ENCODE peak calls at places on chromosomes 6 and 20, in ten cellular contexts. One of them, this sample, is unnamed.

GRCh38 chr6:12354499-12354898 is 64.3 kb downstream of the EDN1 start:
- DNase-seq in uterus: no peak
- DNase-seq in T-helper 2 cell: no peak
- DNase-seq in naive thymus-derived CD8-positive, alpha-beta T cell: no peak
- DNase-seq in CD8-positive, alpha-beta T cell: no peak
- DNase-seq in cardiac muscle cell: no peak
- DNase-seq in kidney glomerular epithelial cell: peak; percentile 92
- DNase-seq in NCI-H460: no peak
- DNase-seq in GM10248: no peak
- DNase-seq in smooth muscle cell of the brain vasculature: peak; percentile 57
- DNase-seq in this sample: no peak

GRCh38 chr20:56893206-56893605 is 264.1 kb downstream of the TFAP2C start:
- DNase-seq in CD8-positive, alpha-beta T cell: no peak
- DNase-seq in GM10248: no peak
- DNase-seq in kidney glomerular epithelial cell: no peak
- DNase-seq in T-helper 2 cell: peak; percentile 83
- DNase-seq in smooth muscle cell of the brain vasculature: no peak
- DNase-seq in NCI-H460: no peak
- DNase-seq in cardiac muscle cell: peak; percentile 43
- DNase-seq in naive thymus-derived CD8-positive, alpha-beta T cell: no peak
- DNase-seq in uterus: no peak
- DNase-seq in this sample: no peak

GRCh38 chr20:5784735-5785134 is 34.5 kb downstream of the SHLD1 start:
- DNase-seq in naive thymus-derived CD8-positive, alpha-beta T cell: no peak
- DNase-seq in cardiac muscle cell: no peak
- DNase-seq in smooth muscle cell of the brain vasculature: no peak
- DNase-seq in GM10248: no peak
- DNase-seq in uterus: no peak
- DNase-seq in CD8-positive, alpha-beta T cell: no peak
- DNase-seq in T-helper 2 cell: no peak
- DNase-seq in kidney glomerular epithelial cell: no peak
- DNase-seq in NCI-H460: no peak
- DNase-seq in this sample: no peak

GRCh38 chr6:138196142-138196738 is 22.1 kb downstream of the PBOV1 start:
- DNase-seq in naive thymus-derived CD8-positive, alpha-beta T cell: no peak
- DNase-seq in cardiac muscle cell: no peak
- DNase-seq in smooth muscle cell of the brain vasculature: no peak
- DNase-seq in GM10248: no peak
- DNase-seq in uterus: no peak
- DNase-seq in NCI-H460: no peak
- DNase-seq in T-helper 2 cell: no peak
- DNase-seq in CD8-positive, alpha-beta T cell: no peak
- DNase-seq in kidney glomerular epithelial cell: no peak
- DNase-seq in this sample: no peak

GRCh38 chr6:159654483-159655098 is 38.5 kb downstream of the SOD2 start:
- DNase-seq in uterus: no peak
- DNase-seq in CD8-positive, alpha-beta T cell: no peak
- DNase-seq in T-helper 2 cell: peak; percentile 55
- DNase-seq in kidney glomerular epithelial cell: peak; percentile 46
- DNase-seq in cardiac muscle cell: peak; percentile 65
- DNase-seq in naive thymus-derived CD8-positive, alpha-beta T cell: no peak
- DNase-seq in NCI-H460: peak; percentile 38
- DNase-seq in smooth muscle cell of the brain vasculature: peak; percentile 13
- DNase-seq in GM10248: peak; percentile 39
- DNase-seq in this sample: no peak

GRCh38 chr20:1299522-1299921 is 29.4 kb downstream of the SDCBP2 start:
- DNase-seq in uterus: no peak
- DNase-seq in CD8-positive, alpha-beta T cell: peak; percentile 56
- DNase-seq in naive thymus-derived CD8-positive, alpha-beta T cell: no peak
- DNase-seq in GM10248: peak; percentile 43
- DNase-seq in smooth muscle cell of the brain vasculature: no peak
- DNase-seq in NCI-H460: no peak
- DNase-seq in T-helper 2 cell: peak; percentile 52
- DNase-seq in cardiac muscle cell: peak; percentile 16
- DNase-seq in kidney glomerular epithelial cell: no peak
- DNase-seq in this sample: no peak

GRCh38 chr20:62793757-62794006 is 2.6 kb upstream of the MRGBP start:
- DNase-seq in GM10248: no peak
- DNase-seq in kidney glomerular epithelial cell: no peak
- DNase-seq in T-helper 2 cell: no peak
- DNase-seq in smooth muscle cell of the brain vasculature: no peak
- DNase-seq in naive thymus-derived CD8-positive, alpha-beta T cell: no peak
- DNase-seq in NCI-H460: no peak
- DNase-seq in uterus: no peak
- DNase-seq in cardiac muscle cell: no peak
- DNase-seq in CD8-positive, alpha-beta T cell: no peak
- DNase-seq in this sample: no peak

GRCh38 chr20:33554914-33555420 is 65.1 kb downstream of the CBFA2T2 start:
- DNase-seq in NCI-H460: peak; percentile 75
- DNase-seq in T-helper 2 cell: peak; percentile 97
- DNase-seq in kidney glomerular epithelial cell: peak; percentile 97
- DNase-seq in cardiac muscle cell: peak; percentile 75
- DNase-seq in naive thymus-derived CD8-positive, alpha-beta T cell: peak; percentile 7
- DNase-seq in GM10248: peak; percentile 78
- DNase-seq in uterus: no peak
- DNase-seq in CD8-positive, alpha-beta T cell: no peak
- DNase-seq in smooth muscle cell of the brain vasculature: peak; percentile 87
- DNase-seq in this sample: peak; percentile 31

GRCh38 chr20:45383131-45383530 is 5.0 kb upstream of the TP53TG5 start:
- DNase-seq in CD8-positive, alpha-beta T cell: no peak
- DNase-seq in cardiac muscle cell: no peak
- DNase-seq in T-helper 2 cell: no peak
- DNase-seq in smooth muscle cell of the brain vasculature: no peak
- DNase-seq in uterus: no peak
- DNase-seq in naive thymus-derived CD8-positive, alpha-beta T cell: no peak
- DNase-seq in kidney glomerular epithelial cell: no peak
- DNase-seq in NCI-H460: peak; percentile 34
- DNase-seq in GM10248: no peak
- DNase-seq in this sample: no peak

GRCh38 chr6:33778475-33779121 is 10.3 kb downstream of the LEMD2 start:
- DNase-seq in CD8-positive, alpha-beta T cell: no peak
- DNase-seq in T-helper 2 cell: no peak
- DNase-seq in kidney glomerular epithelial cell: no peak
- DNase-seq in uterus: no peak
- DNase-seq in naive thymus-derived CD8-positive, alpha-beta T cell: no peak
- DNase-seq in smooth muscle cell of the brain vasculature: no peak
- DNase-seq in GM10248: no peak
- DNase-seq in cardiac muscle cell: no peak
- DNase-seq in NCI-H460: no peak
- DNase-seq in this sample: no peak

GRCh38 chr6:52877168-52877567 is 32.3 kb downstream of the GSTA3 start:
- DNase-seq in CD8-positive, alpha-beta T cell: no peak
- DNase-seq in cardiac muscle cell: no peak
- DNase-seq in GM10248: no peak
- DNase-seq in uterus: no peak
- DNase-seq in T-helper 2 cell: no peak
- DNase-seq in naive thymus-derived CD8-positive, alpha-beta T cell: no peak
- DNase-seq in smooth muscle cell of the brain vasculature: peak; percentile 10
- DNase-seq in kidney glomerular epithelial cell: peak; percentile 80
- DNase-seq in NCI-H460: no peak
- DNase-seq in this sample: no peak

GRCh38 chr6:42451595-42452170 is at the start of gene TRERF1:
- DNase-seq in NCI-H460: peak; percentile 45
- DNase-seq in GM10248: peak; percentile 80
- DNase-seq in T-helper 2 cell: peak; percentile 87
- DNase-seq in uterus: peak; percentile 62
- DNase-seq in CD8-positive, alpha-beta T cell: peak; percentile 75
- DNase-seq in cardiac muscle cell: peak; percentile 78
- DNase-seq in naive thymus-derived CD8-positive, alpha-beta T cell: peak; percentile 45
- DNase-seq in smooth muscle cell of the brain vasculature: no peak
- DNase-seq in kidney glomerular epithelial cell: peak; percentile 15
- DNase-seq in this sample: peak; percentile 42

GRCh38 chr6:161100072-161100471 is 108.5 kb downstream of the MAP3K4 start:
- DNase-seq in naive thymus-derived CD8-positive, alpha-beta T cell: no peak
- DNase-seq in GM10248: no peak
- DNase-seq in uterus: no peak
- DNase-seq in T-helper 2 cell: no peak
- DNase-seq in NCI-H460: no peak
- DNase-seq in CD8-positive, alpha-beta T cell: no peak
- DNase-seq in cardiac muscle cell: no peak
- DNase-seq in kidney glomerular epithelial cell: peak; percentile 7
- DNase-seq in smooth muscle cell of the brain vasculature: no peak
- DNase-seq in this sample: no peak

GRCh38 chr6:36600564-36601146 is 6.5 kb downstream of the SRSF3 start:
- DNase-seq in uterus: no peak
- DNase-seq in GM10248: no peak
- DNase-seq in smooth muscle cell of the brain vasculature: no peak
- DNase-seq in T-helper 2 cell: no peak
- DNase-seq in CD8-positive, alpha-beta T cell: no peak
- DNase-seq in NCI-H460: no peak
- DNase-seq in kidney glomerular epithelial cell: no peak
- DNase-seq in cardiac muscle cell: no peak
- DNase-seq in naive thymus-derived CD8-positive, alpha-beta T cell: no peak
- DNase-seq in this sample: no peak

GRCh38 chr20:40966103-40966502 is 62.5 kb upstream of the TOP1 start:
- DNase-seq in GM10248: no peak
- DNase-seq in T-helper 2 cell: no peak
- DNase-seq in cardiac muscle cell: peak; percentile 14
- DNase-seq in naive thymus-derived CD8-positive, alpha-beta T cell: no peak
- DNase-seq in CD8-positive, alpha-beta T cell: peak; percentile 29
- DNase-seq in uterus: no peak
- DNase-seq in kidney glomerular epithelial cell: no peak
- DNase-seq in NCI-H460: no peak
- DNase-seq in smooth muscle cell of the brain vasculature: no peak
- DNase-seq in this sample: no peak

GRCh38 chr6:69866351-69867074 is at the start of gene COL19A1:
- DNase-seq in NCI-H460: no peak
- DNase-seq in kidney glomerular epithelial cell: peak; percentile 19
- DNase-seq in naive thymus-derived CD8-positive, alpha-beta T cell: peak; percentile 8
- DNase-seq in GM10248: peak; percentile 43
- DNase-seq in uterus: no peak
- DNase-seq in CD8-positive, alpha-beta T cell: peak; percentile 59
- DNase-seq in cardiac muscle cell: peak; percentile 51
- DNase-seq in T-helper 2 cell: peak; percentile 25
- DNase-seq in smooth muscle cell of the brain vasculature: no peak
- DNase-seq in this sample: no peak

GRCh38 chr20:26169506-26169905 is 472.9 kb upstream of the ZNF337 start:
- DNase-seq in T-helper 2 cell: no peak
- DNase-seq in CD8-positive, alpha-beta T cell: no peak
- DNase-seq in GM10248: no peak
- DNase-seq in cardiac muscle cell: no peak
- DNase-seq in naive thymus-derived CD8-positive, alpha-beta T cell: no peak
- DNase-seq in kidney glomerular epithelial cell: peak; percentile 9
- DNase-seq in NCI-H460: no peak
- DNase-seq in uterus: no peak
- DNase-seq in smooth muscle cell of the brain vasculature: no peak
- DNase-seq in this sample: no peak

GRCh38 chr6:155201461-155202226 is 62.2 kb upstream of the CLDN20 start:
- DNase-seq in uterus: no peak
- DNase-seq in NCI-H460: no peak
- DNase-seq in naive thymus-derived CD8-positive, alpha-beta T cell: no peak
- DNase-seq in cardiac muscle cell: no peak
- DNase-seq in T-helper 2 cell: no peak
- DNase-seq in CD8-positive, alpha-beta T cell: no peak
- DNase-seq in kidney glomerular epithelial cell: peak; percentile 91
- DNase-seq in smooth muscle cell of the brain vasculature: no peak
- DNase-seq in GM10248: no peak
- DNase-seq in this sample: no peak

This sample was measured in T follicular helper cell.